ENCODE peak calls at places on chromosome 16, in nine cellular contexts. One of them, this sample, is unnamed.
A peak's percentile ranks its signal among the peaks of the same experiment; 100 is the strongest.

GRCh38 chr16:2924901-2925820 is 13.4 kb downstream of the FLYWCH1 start:
- DNase-seq in A549: no peak
- DNase-seq in endodermal cell: peak; percentile 88
- DNase-seq in RWPE1: peak; percentile 16
- DNase-seq in Panc1: no peak
- DNase-seq in body of pancreas: no peak
- DNase-seq in heart right ventricle: no peak
- DNase-seq in OCI-LY7: no peak
- DNase-seq in ascending aorta: no peak
- DNase-seq in this sample: no peak

GRCh38 chr16:89095401-89095974 is 1.8 kb downstream of the ACSF3 start:
- DNase-seq in Panc1: no peak
- DNase-seq in A549: no peak
- DNase-seq in heart right ventricle: no peak
- DNase-seq in endodermal cell: no peak
- DNase-seq in ascending aorta: no peak
- DNase-seq in RWPE1: no peak
- DNase-seq in OCI-LY7: peak; percentile 82
- DNase-seq in body of pancreas: no peak
- DNase-seq in this sample: no peak

GRCh38 chr16:54028013-54028412 is 258.6 kb downstream of the IRX3 start:
- DNase-seq in heart right ventricle: no peak
- DNase-seq in Panc1: no peak
- DNase-seq in OCI-LY7: no peak
- DNase-seq in A549: no peak
- DNase-seq in RWPE1: no peak
- DNase-seq in body of pancreas: no peak
- DNase-seq in endodermal cell: no peak
- DNase-seq in ascending aorta: no peak
- DNase-seq in this sample: no peak

GRCh38 chr16:69938981-69939820 is 11.9 kb upstream of the CLEC18A start:
- DNase-seq in heart right ventricle: no peak
- DNase-seq in ascending aorta: no peak
- DNase-seq in A549: no peak
- DNase-seq in body of pancreas: no peak
- DNase-seq in endodermal cell: peak; percentile 72
- DNase-seq in RWPE1: no peak
- DNase-seq in OCI-LY7: no peak
- DNase-seq in Panc1: no peak
- DNase-seq in this sample: no peak

GRCh38 chr16:17149904-17150483 is 320.8 kb downstream of the XYLT1 start:
- DNase-seq in Panc1: no peak
- DNase-seq in A549: no peak
- DNase-seq in OCI-LY7: no peak
- DNase-seq in ascending aorta: no peak
- DNase-seq in body of pancreas: no peak
- DNase-seq in RWPE1: no peak
- DNase-seq in heart right ventricle: no peak
- DNase-seq in endodermal cell: no peak
- DNase-seq in this sample: no peak

GRCh38 chr16:75323928-75324327 is 72.5 kb upstream of the BCAR1 start:
- DNase-seq in A549: no peak
- DNase-seq in ascending aorta: no peak
- DNase-seq in body of pancreas: no peak
- DNase-seq in RWPE1: no peak
- DNase-seq in endodermal cell: no peak
- DNase-seq in OCI-LY7: no peak
- DNase-seq in heart right ventricle: no peak
- DNase-seq in Panc1: no peak
- DNase-seq in this sample: no peak

GRCh38 chr16:79714440-79714839 is 113.9 kb upstream of the MAF start:
- DNase-seq in heart right ventricle: no peak
- DNase-seq in A549: no peak
- DNase-seq in ascending aorta: peak; percentile 85
- DNase-seq in OCI-LY7: no peak
- DNase-seq in endodermal cell: no peak
- DNase-seq in body of pancreas: no peak
- DNase-seq in RWPE1: no peak
- DNase-seq in Panc1: no peak
- DNase-seq in this sample: no peak

GRCh38 chr16:21701271-21701670 is 37.5 kb downstream of the OTOA start:
- DNase-seq in OCI-LY7: no peak
- DNase-seq in body of pancreas: no peak
- DNase-seq in heart right ventricle: no peak
- DNase-seq in ascending aorta: no peak
- DNase-seq in A549: no peak
- DNase-seq in RWPE1: no peak
- DNase-seq in endodermal cell: no peak
- DNase-seq in Panc1: no peak
- DNase-seq in this sample: no peak

GRCh38 chr16:17469742-17470001 is 1.1 kb downstream of the XYLT1 start:
- DNase-seq in A549: no peak
- DNase-seq in Panc1: no peak
- DNase-seq in body of pancreas: no peak
- DNase-seq in OCI-LY7: no peak
- DNase-seq in heart right ventricle: no peak
- DNase-seq in RWPE1: no peak
- DNase-seq in endodermal cell: peak; percentile 70
- DNase-seq in ascending aorta: no peak
- DNase-seq in this sample: no peak

GRCh38 chr16:20865420-20866126 is 34.6 kb downstream of the DCUN1D3 start:
- DNase-seq in A549: no peak
- DNase-seq in endodermal cell: no peak
- DNase-seq in RWPE1: peak; percentile 83
- DNase-seq in body of pancreas: no peak
- DNase-seq in OCI-LY7: no peak
- DNase-seq in ascending aorta: no peak
- DNase-seq in heart right ventricle: no peak
- DNase-seq in Panc1: no peak
- DNase-seq in this sample: no peak

GRCh38 chr16:68296693-68297092 is 14.1 kb downstream of the SLC7A6OS start:
- DNase-seq in Panc1: no peak
- DNase-seq in body of pancreas: peak; percentile 19
- DNase-seq in A549: no peak
- DNase-seq in OCI-LY7: no peak
- DNase-seq in ascending aorta: no peak
- DNase-seq in RWPE1: no peak
- DNase-seq in endodermal cell: no peak
- DNase-seq in heart right ventricle: no peak
- DNase-seq in this sample: no peak

GRCh38 chr16:17070882-17071592 is 399.7 kb downstream of the XYLT1 start:
- DNase-seq in heart right ventricle: no peak
- DNase-seq in ascending aorta: peak; percentile 65
- DNase-seq in RWPE1: peak; percentile 8
- DNase-seq in Panc1: no peak
- DNase-seq in A549: no peak
- DNase-seq in body of pancreas: peak; percentile 76
- DNase-seq in OCI-LY7: peak; percentile 81
- DNase-seq in endodermal cell: peak; percentile 50
- DNase-seq in this sample: no peak

GRCh38 chr16:66604376-66605176 is at the start of gene CMTM3:
- DNase-seq in RWPE1: peak; percentile 41
- DNase-seq in heart right ventricle: peak; percentile 63
- DNase-seq in Panc1: no peak
- DNase-seq in endodermal cell: peak; percentile 93
- DNase-seq in ascending aorta: peak; percentile 83
- DNase-seq in body of pancreas: peak; percentile 42
- DNase-seq in A549: peak; percentile 67
- DNase-seq in OCI-LY7: peak; percentile 81
- DNase-seq in this sample: no peak

GRCh38 chr16:10945065-10945787 is 862 bp downstream of the CLEC16A start:
- DNase-seq in endodermal cell: no peak
- DNase-seq in body of pancreas: no peak
- DNase-seq in heart right ventricle: no peak
- DNase-seq in OCI-LY7: no peak
- DNase-seq in ascending aorta: no peak
- DNase-seq in RWPE1: no peak
- DNase-seq in Panc1: no peak
- DNase-seq in A549: no peak
- DNase-seq in this sample: no peak
- H3K27ac ChIP-seq in endodermal cell: no peak overlapping the region
- H3K27ac ChIP-seq in body of pancreas: peak overlapping the region; percentile 62
- H3K27ac ChIP-seq in heart right ventricle: peak overlapping the region; percentile 81
- H3K27ac ChIP-seq in OCI-LY7: peak overlapping the region; percentile 51
- H3K27ac ChIP-seq in ascending aorta: no peak overlapping the region
- H3K27ac ChIP-seq in RWPE1: peak overlapping the region; percentile 63
- H3K27ac ChIP-seq in Panc1: peak overlapping the region; percentile 85
- H3K27ac ChIP-seq in A549: peak overlapping the region; percentile 80
- H3K27ac ChIP-seq in this sample: no peak overlapping the region

DNA sequence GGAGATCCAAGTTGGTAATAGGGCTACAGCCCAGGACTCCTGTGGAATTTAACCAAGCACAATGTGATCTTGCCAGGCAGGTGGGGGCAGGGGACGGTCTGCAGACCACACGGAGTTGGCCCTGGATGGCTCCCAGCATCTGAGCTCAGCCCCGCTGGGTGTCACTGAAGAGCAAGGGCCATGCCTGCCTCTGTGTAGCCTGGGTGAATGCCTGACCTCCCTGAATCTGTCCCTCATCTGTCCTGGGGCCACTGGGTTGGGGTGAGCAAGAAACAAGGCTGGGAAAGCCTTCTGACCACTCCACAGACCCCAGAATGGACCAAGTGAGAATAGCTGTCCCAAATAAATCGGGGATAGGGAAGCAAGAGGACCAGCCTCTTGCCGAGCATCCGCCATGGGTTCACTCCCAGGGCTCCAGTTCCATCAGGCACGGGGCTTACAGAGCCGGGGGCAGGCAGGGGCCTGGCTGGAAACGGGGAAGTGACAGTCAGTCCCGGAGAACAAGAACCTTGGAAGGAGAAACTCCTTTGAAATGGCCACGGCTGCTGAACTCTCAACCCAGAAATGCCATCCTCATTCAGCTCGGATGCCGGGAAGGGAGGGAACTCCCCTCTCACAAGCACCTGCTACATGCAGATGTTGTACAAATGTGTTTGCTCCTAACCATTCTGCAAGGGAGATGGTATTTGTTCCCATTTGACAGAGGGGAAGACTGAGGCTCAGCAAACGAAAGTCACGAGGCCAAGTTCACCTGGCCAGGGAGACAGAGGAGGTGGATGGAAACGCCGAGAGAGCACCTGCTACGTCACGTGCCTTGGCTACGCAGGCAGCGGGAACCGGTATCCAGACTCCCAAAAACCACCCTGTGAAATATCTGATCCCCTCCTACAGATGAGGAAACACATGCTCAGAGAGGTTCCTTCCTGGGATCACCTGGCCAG is 50.0 kb downstream of the RMI2 start:
- DNase-seq in ascending aorta: no peak
- DNase-seq in A549: no peak
- DNase-seq in OCI-LY7: peak; percentile 24
- DNase-seq in heart right ventricle: no peak
- DNase-seq in body of pancreas: no peak
- DNase-seq in endodermal cell: peak; percentile 48
- DNase-seq in RWPE1: no peak
- DNase-seq in Panc1: no peak
- DNase-seq in this sample: no peak
- H3K27ac ChIP-seq in ascending aorta: no peak overlapping the region
- H3K27ac ChIP-seq in A549: no peak overlapping the region
- H3K27ac ChIP-seq in OCI-LY7: no peak overlapping the region
- H3K27ac ChIP-seq in heart right ventricle: no peak overlapping the region
- H3K27ac ChIP-seq in body of pancreas: no peak overlapping the region
- H3K27ac ChIP-seq in endodermal cell: no peak overlapping the region
- H3K27ac ChIP-seq in RWPE1: peak overlapping the region; percentile 31
- H3K27ac ChIP-seq in Panc1: no peak overlapping the region
- H3K27ac ChIP-seq in this sample: no peak overlapping the region

DNA sequence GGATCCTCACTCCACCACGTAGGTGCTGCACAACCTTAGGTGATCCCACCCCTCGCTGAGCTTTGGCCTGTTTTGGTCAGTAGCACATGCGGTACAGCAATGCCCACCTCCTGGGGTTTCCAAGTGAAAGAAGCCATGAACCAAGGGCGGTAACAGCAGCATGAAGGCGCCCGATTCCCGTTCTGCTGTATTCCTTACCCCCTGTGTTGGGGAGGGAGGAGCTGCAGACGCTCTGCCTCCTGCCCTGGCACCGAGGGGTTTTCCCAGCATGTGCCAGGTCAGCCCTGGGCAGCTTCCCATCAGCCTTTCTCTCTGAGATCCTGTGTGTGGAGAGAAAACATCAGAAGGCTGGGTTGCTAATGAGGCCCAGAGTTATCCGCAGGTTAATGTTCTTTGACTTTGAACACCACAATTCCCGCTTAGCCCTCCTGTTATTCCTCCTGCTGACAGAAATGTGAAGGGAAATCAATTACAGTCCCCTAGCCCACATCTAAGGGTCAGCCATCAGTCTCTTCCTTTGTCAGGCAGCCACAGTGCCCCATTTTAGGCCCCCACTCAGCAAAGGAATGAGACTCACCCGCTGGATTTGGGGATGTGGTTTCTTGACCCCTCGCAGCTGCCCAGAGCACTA is 168.3 kb downstream of the KATNIP start:
- DNase-seq in RWPE1: no peak
- DNase-seq in Panc1: no peak
- DNase-seq in A549: no peak
- DNase-seq in OCI-LY7: no peak
- DNase-seq in ascending aorta: no peak
- DNase-seq in heart right ventricle: no peak
- DNase-seq in body of pancreas: peak; percentile 30
- DNase-seq in endodermal cell: no peak
- DNase-seq in this sample: peak; percentile 38
- H3K27ac ChIP-seq in RWPE1: no peak overlapping the region
- H3K27ac ChIP-seq in Panc1: no peak overlapping the region
- H3K27ac ChIP-seq in A549: no peak overlapping the region
- H3K27ac ChIP-seq in OCI-LY7: no peak overlapping the region
- H3K27ac ChIP-seq in ascending aorta: no peak overlapping the region
- H3K27ac ChIP-seq in heart right ventricle: no peak overlapping the region
- H3K27ac ChIP-seq in body of pancreas: peak overlapping the region; percentile 53
- H3K27ac ChIP-seq in endodermal cell: peak overlapping the region; percentile 91
- H3K27ac ChIP-seq in this sample: peak overlapping the region; percentile 99

GRCh38 chr16:47519037-47519436 is 57.9 kb downstream of the PHKB start:
- DNase-seq in OCI-LY7: no peak
- DNase-seq in heart right ventricle: no peak
- DNase-seq in RWPE1: no peak
- DNase-seq in ascending aorta: no peak
- DNase-seq in body of pancreas: no peak
- DNase-seq in endodermal cell: no peak
- DNase-seq in Panc1: no peak
- DNase-seq in A549: no peak
- DNase-seq in this sample: no peak

GRCh38 chr16:47519996-47520679 is 59.0 kb downstream of the PHKB start:
- DNase-seq in body of pancreas: no peak
- DNase-seq in endodermal cell: no peak
- DNase-seq in OCI-LY7: no peak
- DNase-seq in ascending aorta: no peak
- DNase-seq in RWPE1: no peak
- DNase-seq in A549: no peak
- DNase-seq in heart right ventricle: no peak
- DNase-seq in Panc1: no peak
- DNase-seq in this sample: no peak

GRCh38 chr16:47523342-47524006 is 62.3 kb downstream of the PHKB start:
- DNase-seq in OCI-LY7: peak; percentile 77
- DNase-seq in ascending aorta: no peak
- DNase-seq in body of pancreas: no peak
- DNase-seq in Panc1: no peak
- DNase-seq in A549: no peak
- DNase-seq in RWPE1: no peak
- DNase-seq in heart right ventricle: no peak
- DNase-seq in endodermal cell: no peak
- DNase-seq in this sample: no peak

GRCh38 chr16:47524007-47524405 is 62.9 kb downstream of the PHKB start:
- DNase-seq in ascending aorta: no peak
- DNase-seq in A549: no peak
- DNase-seq in RWPE1: no peak
- DNase-seq in Panc1: no peak
- DNase-seq in heart right ventricle: no peak
- DNase-seq in body of pancreas: no peak
- DNase-seq in endodermal cell: no peak
- DNase-seq in OCI-LY7: no peak
- DNase-seq in this sample: no peak

GRCh38 chr16:47519543-47519942 is 58.4 kb downstream of the PHKB start:
- DNase-seq in OCI-LY7: no peak
- DNase-seq in heart right ventricle: no peak
- DNase-seq in endodermal cell: no peak
- DNase-seq in Panc1: no peak
- DNase-seq in body of pancreas: no peak
- DNase-seq in ascending aorta: no peak
- DNase-seq in RWPE1: no peak
- DNase-seq in A549: no peak
- DNase-seq in this sample: no peak
- H3K27ac ChIP-seq in OCI-LY7: no peak overlapping the region
- H3K27ac ChIP-seq in heart right ventricle: peak overlapping the region; percentile 20
- H3K27ac ChIP-seq in endodermal cell: no peak overlapping the region
- H3K27ac ChIP-seq in Panc1: no peak overlapping the region
- H3K27ac ChIP-seq in body of pancreas: no peak overlapping the region
- H3K27ac ChIP-seq in ascending aorta: no peak overlapping the region
- H3K27ac ChIP-seq in RWPE1: no peak overlapping the region
- H3K27ac ChIP-seq in A549: no peak overlapping the region
- H3K27ac ChIP-seq in this sample: no peak overlapping the region

This sample was measured in caudate nucleus.